ENCODE peak calls at places on chromosomes 5 and 9, in five cellular contexts. K is EL; W is LoVo; Q is activated naive CD4-positive, alpha-beta T cell; F is LHCN-M2. T is an unnamed sample.

GRCh38 chr5:173498286-173498685 is 118.2 kb downstream of the BOD1 start:
- DNase-seq in K (peak; percentile 81), W (no peak), Q (no peak), F (peak; percentile 82), T (no peak)

GRCh38 chr9:20618361-20618799 is 3.9 kb downstream of the MLLT3 start:
- DNase-seq in K (peak; percentile 75), W (peak; percentile 77), Q (no peak), F (peak; percentile 78), T (no peak)

GRCh38 chr5:179334017-179334765 is 11.1 kb downstream of the ADAMTS2 start:
- DNase-seq in K (no peak), W (no peak), Q (no peak), F (no peak), T (no peak)

GRCh38 chr5:122323132-122323548 is 11.1 kb downstream of the SNCAIP start:
- DNase-seq in K (no peak), W (no peak), Q (no peak), F (no peak), T (no peak)

GRCh38 chr9:35000535-35001284 is 11.2 kb downstream of the DNAJB5 start:
- DNase-seq in K (peak; percentile 84), W (no peak), Q (no peak), F (peak; percentile 62), T (no peak)

GRCh38 chr5:60688980-60689379 is 11.0 kb downstream of the DEPDC1B start:
- DNase-seq in K (no peak), W (no peak), Q (no peak), F (no peak), T (no peak)

GRCh38 chr5:10834695-10835094 is 73.7 kb upstream of the DAP start:
- DNase-seq in K (no peak), W (no peak), Q (no peak), F (no peak), T (no peak)

GRCh38 chr9:85414399-85414798 is 327.4 kb downstream of the AGTPBP1 start:
- DNase-seq in K (no peak), W (no peak), Q (no peak), F (no peak), T (no peak)

GRCh38 chr5:118791986-118792734 is 196.2 kb downstream of the DTWD2 start:
- DNase-seq in K (peak; percentile 68), W (peak; percentile 68), Q (no peak), F (peak; percentile 56), T (no peak)

GRCh38 chr5:142860291-142860690 is 90.1 kb downstream of the ARHGAP26 start:
- DNase-seq in K (no peak), W (no peak), Q (no peak), F (no peak), T (no peak)

GRCh38 chr9:34381323-34381722 is 4.6 kb upstream of the MYORG start:
- DNase-seq in K (no peak), W (no peak), Q (no peak), F (no peak), T (peak; percentile 53)

GRCh38 chr5:7094626-7095025 is 301.3 kb upstream of the ADCY2 start:
- DNase-seq in K (no peak), W (peak; percentile 45), Q (no peak), F (no peak), T (no peak)

GRCh38 chr9:20662156-20662555 is 21.9 kb upstream of the FOCAD start:
- DNase-seq in K (no peak), W (no peak), Q (no peak), F (no peak), T (no peak)

GRCh38 chr9:86034863-86035734 is 64.3 kb downstream of the GOLM1 start:
- DNase-seq in K (peak; percentile 50), W (peak; percentile 40), Q (no peak), F (peak; percentile 39), T (no peak)

GRCh38 chr5:160242140-160242539 is 12.8 kb downstream of the FABP6 start:
- DNase-seq in K (no peak), W (no peak), Q (no peak), F (no peak), T (no peak)

GRCh38 chr9:136085815-136086212 is 9.3 kb downstream of the NACC2 start:
- DNase-seq in K (no peak), W (no peak), Q (no peak), F (no peak), T (peak; percentile 87)

GRCh38 chr5:31096238-31096865 is 97.1 kb upstream of the CDH6 start:
- DNase-seq in K (no peak), W (no peak), Q (no peak), F (no peak), T (no peak)